ENCODE peak calls at places on chromosomes 1 and 21, in nine cellular contexts. A, H, E, V, I, O, K, S and U are unnamed samples.

GRCh38 chr1:97094257-97094972 is 372.8 kb downstream of the PTBP2 start:
- DNase-seq in V (peak; percentile 19), H (no peak), A (no peak), I (no peak), O (no peak), S (no peak), E (no peak), K (no peak), U (no peak)

GRCh38 chr1:18384059-18384458 is 96.7 kb upstream of the KLHDC7A start:
- DNase-seq in O (no peak), I (no peak), V (no peak), S (no peak), K (no peak), H (no peak), E (no peak), A (no peak), U (peak; percentile 60)

GRCh38 chr1:119004129-119004527 is 16.0 kb upstream of the TBX15 start:
- DNase-seq in K (no peak), E (no peak), S (no peak), A (no peak), O (no peak), I (no peak), H (no peak), V (no peak), U (no peak)

GRCh38 chr1:162197615-162198497 is 128.4 kb downstream of the NOS1AP start:
- DNase-seq in V (no peak), I (no peak), O (no peak), K (no peak), S (no peak), E (no peak), H (no peak), A (no peak), U (no peak)

GRCh38 chr1:109501644-109502367 is 7.7 kb downstream of the AMIGO1 start:
- DNase-seq in O (no peak), V (no peak), A (no peak), S (no peak), E (no peak), K (no peak), H (no peak), I (no peak), U (no peak)

GRCh38 chr1:245074232-245074747 is 80.5 kb upstream of the KIF26B start:
- DNase-seq in A (no peak), S (no peak), E (no peak), K (no peak), V (no peak), I (no peak), O (no peak), H (no peak), U (peak; percentile 70)

GRCh38 chr1:155062702-155063411 is 683 bp upstream of the EFNA4 start:
- DNase-seq in O (no peak), A (peak; percentile 88), H (peak; percentile 60), S (peak; percentile 94), K (peak; percentile 44), I (peak; percentile 77), V (no peak), E (no peak), U (peak; percentile 86)

GRCh38 chr1:3036646-3037280 is 15.5 kb downstream of the ACTRT2 start:
- DNase-seq in O (no peak), A (no peak), S (no peak), I (no peak), H (no peak), E (peak; percentile 39), V (no peak), K (no peak), U (no peak)

GRCh38 chr1:178134061-178134460 is 40.2 kb downstream of the RASAL2 start:
- DNase-seq in V (peak; percentile 10), S (no peak), I (no peak), H (no peak), A (no peak), O (no peak), E (no peak), K (no peak), U (peak; percentile 31)

GRCh38 chr1:117702654-117703053 is 96.8 kb downstream of the TENT5C start:
- DNase-seq in H (no peak), I (no peak), O (no peak), V (no peak), K (no peak), A (no peak), S (no peak), E (no peak), U (no peak)

GRCh38 chr21:45430521-45431501 is 25.8 kb downstream of the COL18A1 start:
- DNase-seq in O (no peak), S (peak; percentile 58), V (no peak), E (no peak), A (no peak), H (no peak), I (no peak), K (no peak), U (peak; percentile 94)

GRCh38 chr1:40861227-40862003 is 748 bp downstream of the CITED4 start:
- DNase-seq in K (no peak), V (no peak), I (no peak), A (no peak), O (no peak), S (peak; percentile 32), H (no peak), E (peak; percentile 84), U (peak; percentile 76)

GRCh38 chr1:204958325-204959307 is 84.4 kb upstream of the CNTN2 start:
- DNase-seq in E (no peak), V (no peak), I (no peak), K (no peak), A (no peak), S (no peak), H (no peak), O (no peak), U (no peak)

GRCh38 chr1:233885196-233886028 is 19.1 kb upstream of the SLC35F3 start:
- DNase-seq in H (no peak), I (no peak), O (no peak), E (no peak), A (no peak), S (no peak), K (no peak), V (peak; percentile 46), U (no peak)

GRCh38 chr1:41900611-41901444 is 17.9 kb downstream of the HIVEP3 start:
- DNase-seq in O (no peak), S (no peak), I (no peak), K (no peak), E (no peak), V (peak; percentile 40), A (no peak), H (no peak), U (no peak)

GRCh38 chr1:29569971-29570634 is 333.8 kb downstream of the PTPRU start:
- DNase-seq in I (no peak), V (peak; percentile 74), O (no peak), S (no peak), K (no peak), A (no peak), H (no peak), E (no peak), U (no peak)

GRCh38 chr1:181124206-181124825 is 35.8 kb downstream of the IER5 start:
- DNase-seq in E (no peak), I (no peak), S (no peak), O (no peak), V (no peak), A (no peak), K (no peak), H (no peak), U (peak; percentile 21)

GRCh38 chr1:156838972-156839371 is 19.9 kb downstream of the INSRR start:
- DNase-seq in K (no peak), E (no peak), A (peak; percentile 55), O (no peak), H (no peak), V (no peak), S (no peak), I (no peak), U (peak; percentile 73)

GRCh38 chr1:52916241-52916975 is 5.1 kb downstream of the ECHDC2 start:
- DNase-seq in O (no peak), I (no peak), H (no peak), V (no peak), K (no peak), S (no peak), E (peak; percentile 90), A (no peak), U (no peak)

GRCh38 chr1:27979151-27979858 is 19.5 kb downstream of the XKR8 start:
- DNase-seq in H (no peak), A (no peak), E (no peak), I (no peak), O (no peak), S (no peak), V (peak; percentile 12), K (no peak), U (peak; percentile 58)

GRCh38 chr1:167629681-167630567 is at the start of gene RCSD1:
- DNase-seq in S (no peak), K (no peak), V (no peak), O (no peak), E (peak; percentile 67), H (peak; percentile 30), A (no peak), I (peak; percentile 79), U (peak; percentile 65)

GRCh38 chr1:39902121-39902807 is 547 bp upstream of the MYCL start:
- DNase-seq in A (peak; percentile 58), H (peak; percentile 38), S (peak; percentile 67), K (peak; percentile 30), I (no peak), V (no peak), E (peak; percentile 86), O (no peak), U (peak; percentile 90)

GRCh38 chr1:235329139-235329808 is 904 bp downstream of the GGPS1 start:
- DNase-seq in S (no peak), A (peak; percentile 43), I (peak; percentile 53), H (peak; percentile 10), O (no peak), E (no peak), K (peak; percentile 7), V (no peak), U (peak; percentile 75)

GRCh38 chr1:17119076-17119743 is at the start of gene PADI2:
- DNase-seq in E (peak; percentile 80), O (peak; percentile 17), S (no peak), I (peak; percentile 73), K (peak; percentile 5), H (peak; percentile 13), V (no peak), A (peak; percentile 63), U (peak; percentile 88)

GRCh38 chr1:13583592-13583963 is at the start of gene PDPN:
- DNase-seq in S (no peak), O (no peak), V (no peak), H (no peak), I (no peak), E (no peak), K (no peak), A (no peak), U (peak; percentile 96)

GRCh38 chr1:84569216-84569615 is 5.0 kb downstream of the CTBS start:
- DNase-seq in I (no peak), V (no peak), E (no peak), O (no peak), S (no peak), H (no peak), A (no peak), K (no peak), U (no peak)

GRCh38 chr1:1000357-1001056 is 610 bp upstream of the HES4 start:
- DNase-seq in V (no peak), A (peak; percentile 48), S (peak; percentile 90), K (no peak), E (peak; percentile 75), I (peak; percentile 68), H (peak; percentile 25), O (peak; percentile 73), U (peak; percentile 90)

GRCh38 chr1:42669936-42670335 is 11.7 kb downstream of the PPIH start:
- DNase-seq in K (no peak), H (no peak), I (no peak), V (no peak), E (no peak), S (no peak), A (no peak), O (no peak), U (peak; percentile 30)

GRCh38 chr1:221742555-221743415 is 896 bp upstream of the DUSP10 start:
- DNase-seq in O (peak; percentile 67), I (peak; percentile 85), S (peak; percentile 68), A (peak; percentile 92), V (peak; percentile 19), K (peak; percentile 44), H (peak; percentile 54), E (peak; percentile 98), U (peak; percentile 89)

GRCh38 chr1:214447557-214447871 is 103.9 kb downstream of the PTPN14 start:
- DNase-seq in E (no peak), O (no peak), I (no peak), K (no peak), A (no peak), S (no peak), H (no peak), V (no peak), U (no peak)

GRCh38 chr21:45540601-45540970 is 1.7 kb downstream of the SLC19A1 start:
- DNase-seq in K (no peak), O (no peak), V (no peak), I (no peak), H (no peak), E (no peak), A (peak; percentile 6), S (no peak), U (no peak)